ENCODE peak calls at places on chromosome 19, in six cellular contexts. G, J, C, N, L and Y are unnamed samples.

GRCh38 chr19:54905908-54906511 is at the start of gene NCR1:
- DNase-seq in G (no peak), J (no peak), C (no peak), N (no peak), L (no peak), Y (no peak)

GRCh38 chr19:12680034-12680433 is 1.6 kb downstream of the DHPS start:
- DNase-seq in G (no peak), J (no peak), C (no peak), N (no peak), L (no peak), Y (no peak)

GRCh38 chr19:15701757-15702589 is 25.9 kb upstream of the OR10H2 start:
- DNase-seq in G (no peak), J (no peak), C (no peak), N (no peak), L (no peak), Y (peak)

GRCh38 chr19:48372904-48373303 is 8.7 kb downstream of the SYNGR4 start:
- DNase-seq in G (peak), J (no peak), C (no peak), N (no peak), L (no peak), Y (peak)

GRCh38 chr19:16071072-16071691 is 5.1 kb upstream of the TPM4 start:
- DNase-seq in G (no peak), J (no peak), C (no peak), N (no peak), L (no peak), Y (no peak)

GRCh38 chr19:7738023-7738422 is 6.1 kb upstream of the CLEC4G start:
- DNase-seq in G (no peak), J (no peak), C (no peak), N (peak), L (no peak), Y (no peak)

GRCh38 chr19:12937243-12938053 is 961 bp upstream of the CALR start:
- DNase-seq in G (no peak), J (no peak), C (no peak), N (no peak), L (no peak), Y (no peak)

GRCh38 chr19:3555653-3556422 is 1.5 kb downstream of the MFSD12 start:
- DNase-seq in G (no peak), J (no peak), C (no peak), N (no peak), L (no peak), Y (no peak)